ENCODE peak calls at places on chromosomes 13 and 19, in six cellular contexts. J is suprapubic skin, K is breast epithelium, M is transverse colon, I is upper lobe of left lung, L is HepG2. G is an unnamed sample.
A peak's percentile ranks its signal among the peaks of the same experiment; 100 is the strongest.

GRCh38 chr13:45055198-45055901 is 65.0 kb upstream of the GTF2F2 start:
- DNase-seq in K (no peak), I (no peak), L (no peak), J (no peak), M (peak; percentile 29), G (no peak)

GRCh38 chr19:30079200-30079599 is 137.2 kb downstream of the URI1 start:
- DNase-seq in M (no peak), J (peak; percentile 16), I (no peak), L (no peak), K (no peak), G (peak; percentile 10)

GRCh38 chr13:97359181-97360057 is 74.5 kb upstream of the RAP2A start:
- DNase-seq in L (peak; percentile 73), K (no peak), I (no peak), M (peak; percentile 37), J (no peak), G (no peak)

GRCh38 chr19:17248011-17248776 is 2.5 kb upstream of the NR2F6 start:
- DNase-seq in L (peak; percentile 83), K (no peak), J (no peak), M (peak; percentile 73), I (peak; percentile 75), G (no peak)

GRCh38 chr13:23956106-23956505 is 58.8 kb upstream of the C1QTNF9B start:
- DNase-seq in L (no peak), I (no peak), K (no peak), M (peak; percentile 65), J (no peak), G (no peak)

GRCh38 chr19:32675720-32676185 is at the start of gene RGS9BP:
- DNase-seq in J (peak; percentile 92), M (peak; percentile 87), I (peak; percentile 94), L (peak; percentile 36), K (peak; percentile 69), G (peak; percentile 94)

GRCh38 chr13:20161275-20161950 is 561 bp upstream of the GJA3 start:
- DNase-seq in M (peak; percentile 39), K (no peak), L (no peak), I (peak; percentile 89), J (no peak), G (peak; percentile 88)

GRCh38 chr19:54462072-54462712 is 1.4 kb downstream of the LENG9 start:
- DNase-seq in I (no peak), L (no peak), K (no peak), M (peak; percentile 37), J (peak; percentile 78), G (peak; percentile 87)

GRCh38 chr19:21789761-21790160 is 22.4 kb upstream of the ZNF100 start:
- DNase-seq in K (no peak), L (no peak), J (no peak), I (no peak), M (no peak), G (no peak)

GRCh38 chr19:36136975-36137686 is 2.7 kb upstream of the CAPNS1 start:
- DNase-seq in I (no peak), K (peak; percentile 82), M (peak; percentile 80), L (no peak), J (no peak), G (no peak)

GRCh38 chr19:7869453-7869909 is 4.7 kb downstream of the PRR36 start:
- DNase-seq in M (peak; percentile 79), L (peak; percentile 53), K (peak; percentile 80), J (no peak), I (peak; percentile 93), G (peak; percentile 93)
- H3K27ac ChIP-seq in M (peak overlapping the region; percentile 82), L (peak overlapping the region; percentile 78), K (peak overlapping the region; percentile 83), J (peak overlapping the region; percentile 77), I (no peak overlapping the region), G (no peak overlapping the region)

DNA sequence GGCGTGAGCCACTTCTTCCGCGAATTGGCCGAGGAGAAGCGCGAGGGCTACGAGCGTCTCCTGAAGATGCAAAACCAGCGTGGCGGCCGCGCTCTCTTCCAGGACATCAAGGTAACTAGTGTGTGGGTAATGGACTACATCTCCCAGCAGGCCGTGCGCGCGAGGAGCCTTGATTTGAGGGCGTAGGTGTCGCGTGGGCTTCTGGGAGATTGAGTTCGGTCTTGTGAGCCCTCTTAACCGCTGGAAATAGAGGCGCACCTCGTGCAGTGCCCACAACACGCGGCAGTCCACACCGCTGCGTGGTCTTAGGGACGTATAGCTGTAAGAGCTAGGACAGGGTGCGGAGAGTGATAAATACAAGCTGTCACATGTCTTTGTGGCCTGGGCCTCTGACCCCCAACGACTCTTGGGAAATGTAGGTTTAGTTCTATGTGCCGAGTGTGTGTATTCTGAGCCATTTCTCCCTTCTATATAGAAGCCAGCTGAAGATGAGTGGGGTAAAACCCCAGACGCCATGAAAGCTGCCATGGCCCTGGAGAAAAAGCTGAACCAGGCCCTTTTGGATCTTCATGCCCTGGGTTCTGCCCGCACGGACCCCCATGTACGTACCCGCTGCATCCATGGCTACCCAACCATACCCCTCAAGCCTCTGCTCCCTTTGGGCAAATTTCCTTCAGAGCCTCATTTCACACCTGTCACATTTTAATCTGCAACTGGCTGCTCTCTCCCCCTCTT is 864 bp downstream of the FTL start:
- DNase-seq in K (peak; percentile 83), M (peak; percentile 90), J (peak; percentile 94), I (peak; percentile 89), L (peak; percentile 58), G (peak; percentile 96)
- TF ChIP-seq POLR2AphosphoS5 in K (peak; percentile 87), M (peak; percentile 30), J (peak; percentile 56), I (peak; percentile 77), L (peak; percentile 4), G (no peak)

GRCh38 chr13:104004572-104004971 is 938.4 kb upstream of the SLC10A2 start:
- DNase-seq in M (no peak), K (no peak), L (no peak), J (no peak), I (no peak), G (no peak)
- TF ChIP-seq POLR2A in M (no peak), K (no peak), L (no peak), J (no peak), I (no peak), G (no peak)

DNA sequence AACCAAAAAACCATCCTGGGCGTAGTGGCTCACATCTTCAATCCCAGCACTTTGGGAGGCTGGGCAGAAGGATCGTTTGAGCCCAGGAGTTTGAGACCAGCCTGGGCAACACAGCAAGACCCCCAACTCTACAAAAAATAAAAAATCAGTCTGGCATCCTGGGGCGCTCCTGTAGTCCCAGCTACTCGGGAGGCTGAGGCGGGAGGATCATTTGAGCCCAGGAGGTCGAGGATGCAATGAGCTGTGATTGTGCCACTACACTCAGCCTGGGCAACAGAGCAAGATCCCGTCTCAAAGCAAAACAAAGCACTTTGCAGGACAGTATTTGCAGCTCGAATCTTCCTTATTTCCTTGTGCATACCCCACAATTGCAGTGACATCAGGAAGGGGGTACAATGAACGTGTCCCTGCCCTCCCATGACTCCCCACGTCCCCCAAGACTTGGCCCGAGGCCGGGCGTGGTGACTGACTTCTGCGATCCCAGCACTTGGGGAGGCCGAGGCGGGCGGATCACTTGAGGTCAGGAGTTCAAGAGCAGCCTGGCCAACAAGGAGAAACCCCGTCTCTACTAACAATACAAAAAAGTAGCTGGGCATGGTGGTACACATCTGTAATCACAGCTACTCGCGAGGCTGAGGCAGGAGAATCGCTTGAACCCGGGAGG is 870 bp downstream of the NDUFB7 start:
- DNase-seq in M (no peak), L (no peak), K (no peak), I (peak; percentile 54), J (no peak), G (no peak)
- H3K27ac ChIP-seq in M (peak overlapping the region; percentile 84), L (peak overlapping the region; percentile 54), K (no peak overlapping the region), I (peak overlapping the region; percentile 30), J (peak overlapping the region; percentile 83), G (no peak overlapping the region)

GRCh38 chr19:2123682-2124387 is 27.1 kb downstream of the IZUMO4 start:
- DNase-seq in M (no peak), J (no peak), I (peak; percentile 80), L (no peak), K (no peak), G (no peak)
- TF ChIP-seq POLR2AphosphoS5 in M (no peak), J (no peak), I (no peak), L (no peak), K (no peak), G (peak; percentile 71)

GRCh38 chr13:39542361-39542760 is 60.6 kb downstream of the LHFPL6 start:
- DNase-seq in M (no peak), K (no peak), J (no peak), L (no peak), I (no peak), G (no peak)
- TF ChIP-seq POLR2A in M (no peak), K (no peak), J (no peak), L (no peak), I (no peak), G (no peak)